ENCODE peak calls at places on chromosomes 3 and 15, in four cellular contexts. Z, F, Q and R are unnamed samples.

GRCh38 chr3:49661281-49661680 is 12.9 kb upstream of the APEH start:
- DNase-seq in Z (no peak), F (no peak), Q (no peak), R (no peak)

GRCh38 chr15:59274126-59274970 is 67.7 kb downstream of the LDHAL6B start:
- DNase-seq in Z (no peak), F (peak; percentile 48), Q (no peak), R (peak; percentile 60)

GRCh38 chr3:57892423-57892822 is 115.8 kb upstream of the FLNB start:
- DNase-seq in Z (no peak), F (no peak), Q (no peak), R (no peak)

GRCh38 chr3:161630791-161631190 is 134.2 kb downstream of the OTOL1 start:
- DNase-seq in Z (no peak), F (no peak), Q (peak; percentile 57), R (no peak)

GRCh38 chr3:171770689-171771620 is 39.3 kb downstream of the PLD1 start:
- DNase-seq in Z (peak; percentile 59), F (peak; percentile 93), Q (peak; percentile 86), R (peak; percentile 95)

GRCh38 chr3:39272191-39272590 is 7.6 kb downstream of the CX3CR1 start:
- DNase-seq in Z (no peak), F (no peak), Q (no peak), R (no peak)

GRCh38 chr3:129615751-129616281 is 9.3 kb upstream of the PLXND1 start:
- DNase-seq in Z (no peak), F (no peak), Q (no peak), R (no peak)

GRCh38 chr3:16768956-16769355 is 115.8 kb upstream of the PLCL2 start:
- DNase-seq in Z (no peak), F (no peak), Q (peak; percentile 87), R (no peak)

DNA sequence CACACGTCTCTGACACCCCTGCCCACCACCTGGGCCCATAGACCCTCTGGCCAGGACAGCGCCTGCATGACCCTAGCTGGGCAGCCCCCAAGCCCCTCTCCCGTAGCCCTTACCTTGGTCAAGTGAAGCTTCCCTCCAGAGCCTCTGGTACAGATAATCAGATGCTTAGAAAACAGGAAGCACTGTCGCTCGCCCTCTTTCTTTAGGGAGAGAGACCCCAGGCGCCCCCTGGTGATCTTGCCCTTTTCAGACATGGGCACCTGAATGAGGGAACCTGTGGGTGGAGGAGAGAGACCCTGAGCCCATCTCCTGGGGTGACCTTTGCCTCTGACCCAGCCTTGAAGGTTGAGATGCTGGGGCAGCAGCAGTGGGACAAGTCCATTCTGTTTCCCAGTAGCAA is 65.4 kb downstream of the RASGRF1 start:
- DNase-seq in Z (no peak), F (no peak), Q (peak; percentile 14), R (no peak)
- H3K4me3 ChIP-seq in Z (no peak overlapping the region), F (no peak overlapping the region), Q (no peak overlapping the region), R (no peak overlapping the region)

DNA sequence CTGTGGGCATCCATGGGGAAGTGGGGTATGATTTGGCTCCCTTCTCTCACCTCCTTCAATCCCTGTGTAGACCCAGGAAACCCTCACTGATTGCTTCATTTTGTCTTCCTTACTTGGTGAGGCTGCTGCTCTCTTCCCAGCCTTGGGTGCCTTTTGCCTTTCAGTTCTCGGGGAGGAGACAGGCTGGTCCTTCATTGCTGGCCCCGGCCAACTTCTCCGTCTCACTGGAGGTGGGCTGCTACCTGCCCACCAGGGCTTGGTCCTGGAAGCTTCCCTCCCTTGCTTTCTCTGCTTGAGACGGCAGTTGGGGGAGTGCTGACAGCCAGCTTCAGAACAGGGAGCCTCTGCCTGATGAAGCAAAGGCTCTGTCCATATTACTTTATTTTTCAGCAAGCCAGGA is 4.7 kb downstream of the FOXL2 start:
- DNase-seq in Z (no peak), F (no peak), Q (no peak), R (no peak)
- H3K27me3 ChIP-seq in Z (peaks cover 99% of the 10 kb centered on the region), F (peaks cover 79% of the 10 kb centered on the region), Q (peaks cover 100% of the 10 kb centered on the region), R (peaks cover 65% of the 10 kb centered on the region)

DNA sequence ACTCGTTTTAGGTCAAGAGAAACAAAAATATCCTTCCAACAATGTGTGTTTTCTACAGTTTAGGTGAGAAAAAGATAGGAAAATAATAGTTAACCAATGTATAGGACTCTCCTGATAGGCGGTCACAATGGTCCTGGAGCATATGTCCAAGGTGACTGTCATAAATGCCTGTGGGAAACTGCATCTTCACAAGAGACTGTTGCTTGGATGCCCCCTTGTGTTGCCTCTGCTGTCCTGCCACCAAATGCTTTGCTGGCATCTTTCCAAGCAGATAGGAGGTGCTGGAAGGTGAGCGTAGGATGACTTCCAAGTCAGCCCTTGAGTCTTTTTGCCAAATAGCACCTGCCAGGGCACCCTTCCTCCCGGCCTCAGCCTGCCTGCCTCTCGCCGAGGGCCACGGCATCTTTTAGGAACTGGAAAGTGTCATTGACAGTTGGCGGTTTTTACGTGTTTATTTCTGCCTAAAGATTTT is 24.1 kb upstream of the SACM1L start:
- DNase-seq in Z (peak; percentile 53), F (peak; percentile 78), Q (peak; percentile 74), R (peak; percentile 87)
- H3K4me3 ChIP-seq in Z (peak overlapping the region; percentile 21), F (no peak overlapping the region), Q (no peak overlapping the region), R (no peak overlapping the region)

DNA sequence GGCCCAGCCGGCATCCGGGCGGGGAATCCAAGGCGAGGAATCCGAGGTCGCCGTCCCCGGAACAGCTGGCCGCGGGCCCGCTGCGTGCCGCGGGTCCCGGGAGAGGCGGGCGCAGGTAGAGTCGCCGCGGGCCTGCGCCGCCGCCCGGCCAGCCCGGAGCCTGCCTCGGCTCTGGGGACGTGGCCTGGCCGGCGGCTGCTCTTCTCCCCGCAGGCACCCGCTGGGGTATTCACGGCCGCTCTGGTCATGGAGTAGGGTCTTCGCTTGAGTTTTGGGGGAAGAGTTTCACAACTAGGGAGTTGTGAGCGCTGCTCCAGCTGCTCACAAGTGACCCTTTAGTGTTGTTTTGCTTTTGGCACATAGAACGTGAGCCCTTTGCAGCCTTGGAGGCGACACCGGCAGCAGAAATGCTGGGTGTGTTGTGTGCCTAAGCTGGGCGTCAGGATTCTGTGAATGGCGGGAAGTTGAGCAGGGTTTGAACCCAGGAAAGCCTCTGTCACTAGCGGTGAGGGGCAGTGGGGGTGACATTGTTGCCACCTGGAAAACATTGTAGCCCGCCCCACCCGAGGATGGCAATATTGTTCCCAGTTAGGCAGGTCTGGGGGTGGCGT is 4.0 kb downstream of the TRIM71 start:
- DNase-seq in Z (no peak), F (no peak), Q (peak; percentile 71), R (no peak)
- H3K27me3 ChIP-seq in Z (peaks cover 54% of the 10 kb centered on the region), F (peaks cover 56% of the 10 kb centered on the region), Q (no peaks in the 10 kb centered on the region), R (peaks cover 18% of the 10 kb centered on the region)

GRCh38 chr3:107208796-107209195 is 168.4 kb upstream of the CCDC54 start:
- DNase-seq in Z (no peak), F (peak; percentile 51), Q (no peak), R (no peak)
- H3K4me3 ChIP-seq in Z (no peak overlapping the region), F (no peak overlapping the region), Q (no peak overlapping the region), R (no peak overlapping the region)

DNA sequence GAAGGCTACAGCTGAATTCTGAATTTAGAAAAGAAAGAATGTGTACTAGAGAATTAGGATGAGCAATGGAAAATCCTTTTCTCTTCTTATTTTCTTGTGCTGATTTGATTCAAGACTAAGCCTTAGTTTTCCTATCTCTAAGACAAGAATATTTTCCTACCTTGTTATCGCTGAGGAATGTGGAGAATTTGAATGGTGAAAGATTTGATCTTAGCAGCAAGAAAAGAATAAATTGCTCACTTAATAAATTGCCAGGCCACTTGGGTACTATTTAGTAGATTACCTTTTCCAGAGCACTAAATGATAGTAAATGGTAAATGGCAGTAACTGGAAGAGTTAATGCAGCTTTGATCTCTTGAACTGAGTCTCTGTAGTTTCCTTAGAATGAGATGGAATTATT is 145.7 kb upstream of the MEIS2 start:
- DNase-seq in Z (no peak), F (no peak), Q (no peak), R (no peak)
- H3K27me3 ChIP-seq in Z (no peaks in the 10 kb centered on the region), F (no peaks in the 10 kb centered on the region), Q (no peaks in the 10 kb centered on the region), R (no peaks in the 10 kb centered on the region)